ENCODE peak calls at places on chromosomes 7 and 10, in eight cellular contexts. One of them, this sample, is unnamed.

GRCh38 chr10:93541402-93542357 is 24.8 kb upstream of the FFAR4 start:
- DNase-seq in upper lobe of right lung: no peak
- DNase-seq in dorsolateral prefrontal cortex: no peak
- DNase-seq in stomach: peak
- DNase-seq in WTC11: peak
- DNase-seq in endodermal cell: peak
- DNase-seq in neural crest cell: peak
- DNase-seq in SK-N-SH: peak
- DNase-seq in this sample: peak

GRCh38 chr7:157150825-157151412 is 12.2 kb downstream of the UBE3C start:
- DNase-seq in upper lobe of right lung: no peak
- DNase-seq in dorsolateral prefrontal cortex: no peak
- DNase-seq in stomach: no peak
- DNase-seq in WTC11: peak
- DNase-seq in endodermal cell: peak
- DNase-seq in neural crest cell: peak
- DNase-seq in SK-N-SH: peak
- DNase-seq in this sample: no peak

GRCh38 chr10:131908151-131908550 is 7.3 kb downstream of the PPP2R2D start:
- DNase-seq in upper lobe of right lung: peak
- DNase-seq in dorsolateral prefrontal cortex: no peak
- DNase-seq in stomach: no peak
- DNase-seq in WTC11: no peak
- DNase-seq in endodermal cell: no peak
- DNase-seq in neural crest cell: no peak
- DNase-seq in SK-N-SH: no peak
- DNase-seq in this sample: no peak

GRCh38 chr10:15725603-15726002 is 5.9 kb upstream of the ITGA8 start:
- DNase-seq in upper lobe of right lung: no peak
- DNase-seq in dorsolateral prefrontal cortex: no peak
- DNase-seq in stomach: no peak
- DNase-seq in WTC11: no peak
- DNase-seq in endodermal cell: peak
- DNase-seq in neural crest cell: peak
- DNase-seq in SK-N-SH: peak
- DNase-seq in this sample: no peak

GRCh38 chr10:101693701-101694055 is 1.3 kb downstream of the FBXW4 start:
- DNase-seq in upper lobe of right lung: no peak
- DNase-seq in dorsolateral prefrontal cortex: no peak
- DNase-seq in stomach: no peak
- DNase-seq in WTC11: no peak
- DNase-seq in endodermal cell: no peak
- DNase-seq in neural crest cell: peak
- DNase-seq in SK-N-SH: peak
- DNase-seq in this sample: no peak

GRCh38 chr10:95502377-95502776 is 58.8 kb downstream of the SORBS1 start:
- DNase-seq in upper lobe of right lung: no peak
- DNase-seq in dorsolateral prefrontal cortex: no peak
- DNase-seq in stomach: no peak
- DNase-seq in WTC11: no peak
- DNase-seq in endodermal cell: no peak
- DNase-seq in neural crest cell: no peak
- DNase-seq in SK-N-SH: no peak
- DNase-seq in this sample: no peak

GRCh38 chr10:96719850-96720421 is 378 bp downstream of the PIK3AP1 start:
- DNase-seq in upper lobe of right lung: peak
- DNase-seq in dorsolateral prefrontal cortex: no peak
- DNase-seq in stomach: peak
- DNase-seq in WTC11: peak
- DNase-seq in endodermal cell: peak
- DNase-seq in neural crest cell: peak
- DNase-seq in SK-N-SH: peak
- DNase-seq in this sample: peak

GRCh38 chr7:39017369-39017768 is 39.7 kb downstream of the POU6F2 start:
- DNase-seq in upper lobe of right lung: no peak
- DNase-seq in dorsolateral prefrontal cortex: no peak
- DNase-seq in stomach: no peak
- DNase-seq in WTC11: no peak
- DNase-seq in endodermal cell: peak
- DNase-seq in neural crest cell: no peak
- DNase-seq in SK-N-SH: no peak
- DNase-seq in this sample: no peak

GRCh38 chr10:22816298-22816653 is 101.9 kb upstream of the PIP4K2A start:
- DNase-seq in upper lobe of right lung: no peak
- DNase-seq in dorsolateral prefrontal cortex: no peak
- DNase-seq in stomach: no peak
- DNase-seq in WTC11: no peak
- DNase-seq in endodermal cell: no peak
- DNase-seq in neural crest cell: no peak
- DNase-seq in SK-N-SH: no peak
- DNase-seq in this sample: no peak

GRCh38 chr7:127792528-127793342 is 140.7 kb downstream of the SND1 start:
- DNase-seq in upper lobe of right lung: no peak
- DNase-seq in dorsolateral prefrontal cortex: no peak
- DNase-seq in stomach: peak
- DNase-seq in WTC11: peak
- DNase-seq in endodermal cell: peak
- DNase-seq in neural crest cell: peak
- DNase-seq in SK-N-SH: no peak
- DNase-seq in this sample: peak

DNA sequence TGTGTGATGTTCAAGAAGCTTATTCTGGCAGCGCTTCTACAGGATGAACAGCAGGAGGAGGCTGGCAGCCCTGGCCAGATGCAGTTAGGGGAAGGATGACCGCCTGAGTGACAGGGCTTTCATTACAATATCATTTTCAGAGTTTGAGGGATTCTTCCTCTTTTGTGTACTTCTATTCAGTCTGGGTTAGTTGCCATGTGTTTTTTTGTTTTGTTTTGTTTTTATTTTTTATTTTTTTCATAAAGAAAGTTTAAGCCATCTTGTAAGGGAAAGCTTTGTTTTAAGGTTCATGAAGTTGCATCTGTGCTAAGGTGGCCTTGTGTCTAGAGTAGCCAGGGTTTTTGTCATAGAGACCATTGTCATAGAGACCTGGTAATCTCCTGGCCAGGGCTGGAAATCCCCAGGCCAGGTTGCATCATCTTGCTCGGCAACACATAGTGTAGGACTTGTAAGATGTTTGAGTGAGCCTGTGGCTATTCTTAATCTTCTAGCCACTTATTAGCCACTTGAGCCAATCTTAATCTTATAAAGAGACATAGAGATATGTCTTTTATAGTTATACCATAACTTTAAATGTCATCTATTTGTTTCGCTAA is 230.5 kb upstream of the TMEM229A start:
- DNase-seq in upper lobe of right lung: no peak
- DNase-seq in dorsolateral prefrontal cortex: no peak
- DNase-seq in stomach: no peak
- DNase-seq in WTC11: peak
- DNase-seq in endodermal cell: peak
- DNase-seq in neural crest cell: no peak
- DNase-seq in SK-N-SH: no peak
- DNase-seq in this sample: no peak
- TF ChIP-seq CTCF in upper lobe of right lung: no peak
- TF ChIP-seq CTCF in dorsolateral prefrontal cortex: no peak
- TF ChIP-seq CTCF in stomach: no peak
- TF ChIP-seq CTCF in WTC11: no peak
- TF ChIP-seq CTCF in endodermal cell: peak
- TF ChIP-seq CTCF in neural crest cell: no peak
- TF ChIP-seq CTCF in SK-N-SH: no peak
- TF ChIP-seq CTCF in this sample: no peak

GRCh38 chr7:118109607-118110006 is 74.4 kb upstream of the LSM8 start:
- DNase-seq in upper lobe of right lung: no peak
- DNase-seq in dorsolateral prefrontal cortex: no peak
- DNase-seq in stomach: no peak
- DNase-seq in WTC11: no peak
- DNase-seq in endodermal cell: no peak
- DNase-seq in neural crest cell: no peak
- DNase-seq in SK-N-SH: no peak
- DNase-seq in this sample: no peak

GRCh38 chr7:118110178-118110577 is 73.8 kb upstream of the LSM8 start:
- DNase-seq in upper lobe of right lung: no peak
- DNase-seq in dorsolateral prefrontal cortex: no peak
- DNase-seq in stomach: no peak
- DNase-seq in WTC11: no peak
- DNase-seq in endodermal cell: no peak
- DNase-seq in neural crest cell: no peak
- DNase-seq in SK-N-SH: no peak
- DNase-seq in this sample: no peak

DNA sequence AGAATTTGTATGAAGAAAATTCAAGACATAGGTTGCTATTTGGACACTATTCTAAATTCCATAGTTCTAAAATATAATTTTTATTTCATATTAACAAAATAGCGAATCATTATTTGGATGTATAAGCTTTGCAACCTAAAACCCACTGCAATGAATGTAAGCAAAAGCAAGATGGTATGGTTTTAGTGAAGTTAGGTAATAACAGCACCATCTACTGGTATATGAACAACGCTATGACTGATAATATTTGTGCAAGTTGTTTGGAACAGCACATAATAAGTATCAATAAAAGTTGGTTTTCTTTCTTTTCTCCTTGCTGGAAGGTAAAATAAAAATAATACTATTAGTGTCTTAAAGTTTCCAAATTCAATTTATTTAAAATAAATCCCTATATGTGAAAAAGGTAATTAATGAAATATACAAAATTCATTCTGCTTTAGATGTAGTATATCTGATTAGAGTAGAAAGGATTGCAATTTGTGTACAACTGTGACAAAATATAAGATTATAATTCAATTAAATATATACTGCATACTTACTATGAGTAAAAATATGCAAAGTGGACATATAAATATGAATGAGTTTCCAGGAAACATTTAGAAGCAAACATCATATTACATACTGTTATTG is 79.0 kb upstream of the LSM8 start:
- DNase-seq in upper lobe of right lung: no peak
- DNase-seq in dorsolateral prefrontal cortex: no peak
- DNase-seq in stomach: no peak
- DNase-seq in WTC11: no peak
- DNase-seq in endodermal cell: no peak
- DNase-seq in neural crest cell: no peak
- DNase-seq in SK-N-SH: peak
- DNase-seq in this sample: no peak
- TF ChIP-seq CTCF in upper lobe of right lung: peak
- TF ChIP-seq CTCF in dorsolateral prefrontal cortex: peak
- TF ChIP-seq CTCF in stomach: peak
- TF ChIP-seq CTCF in WTC11: peak
- TF ChIP-seq CTCF in endodermal cell: peak
- TF ChIP-seq CTCF in neural crest cell: peak
- TF ChIP-seq CTCF in SK-N-SH: peak
- TF ChIP-seq CTCF in this sample: peak

DNA sequence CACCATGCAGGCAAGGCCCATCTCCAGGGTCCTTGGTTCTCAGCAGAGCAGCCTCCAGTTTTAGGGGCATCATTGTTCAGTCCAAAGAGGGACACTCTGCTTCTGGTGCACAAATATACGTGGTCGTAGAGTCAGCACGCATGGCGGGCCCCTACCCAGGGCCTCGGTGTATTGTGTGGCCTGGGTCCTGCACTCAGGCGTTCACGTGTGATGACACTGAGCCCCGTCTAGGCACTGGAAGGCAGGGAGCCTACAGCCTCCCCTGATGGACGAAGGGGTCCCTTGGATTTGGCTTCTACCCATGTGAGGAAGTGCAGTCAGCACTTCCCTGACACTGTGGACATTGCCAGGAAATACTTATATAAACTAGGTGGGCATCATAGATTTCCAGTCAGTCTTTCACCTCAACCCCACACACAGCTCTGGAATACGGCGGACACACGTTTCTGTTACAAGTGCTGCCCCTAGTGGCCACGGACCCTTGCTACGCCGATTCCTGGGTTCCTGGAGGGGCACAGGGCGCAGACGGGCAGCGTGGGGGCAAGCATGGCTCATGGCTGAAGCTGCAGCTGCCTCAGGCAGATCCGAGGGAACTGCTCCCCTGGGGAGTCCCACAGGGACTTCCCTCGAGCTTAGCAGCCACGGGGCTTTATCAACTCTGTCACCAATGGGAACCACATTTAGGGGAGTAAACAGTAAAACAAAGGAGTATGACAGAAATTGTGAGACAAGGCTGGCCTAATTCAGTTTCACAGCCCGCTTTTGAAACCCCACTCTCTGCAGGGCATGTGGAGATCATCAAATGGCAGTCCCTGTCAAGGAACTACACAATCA is 25.4 kb downstream of the AIFM2 start:
- DNase-seq in upper lobe of right lung: no peak
- DNase-seq in dorsolateral prefrontal cortex: no peak
- DNase-seq in stomach: no peak
- DNase-seq in WTC11: peak
- DNase-seq in endodermal cell: peak
- DNase-seq in neural crest cell: peak
- DNase-seq in SK-N-SH: peak
- DNase-seq in this sample: peak
- TF ChIP-seq CTCF in upper lobe of right lung: peak
- TF ChIP-seq CTCF in dorsolateral prefrontal cortex: peak
- TF ChIP-seq CTCF in stomach: peak
- TF ChIP-seq CTCF in WTC11: peak
- TF ChIP-seq CTCF in endodermal cell: peak
- TF ChIP-seq CTCF in neural crest cell: peak
- TF ChIP-seq CTCF in SK-N-SH: peak
- TF ChIP-seq CTCF in this sample: peak

DNA sequence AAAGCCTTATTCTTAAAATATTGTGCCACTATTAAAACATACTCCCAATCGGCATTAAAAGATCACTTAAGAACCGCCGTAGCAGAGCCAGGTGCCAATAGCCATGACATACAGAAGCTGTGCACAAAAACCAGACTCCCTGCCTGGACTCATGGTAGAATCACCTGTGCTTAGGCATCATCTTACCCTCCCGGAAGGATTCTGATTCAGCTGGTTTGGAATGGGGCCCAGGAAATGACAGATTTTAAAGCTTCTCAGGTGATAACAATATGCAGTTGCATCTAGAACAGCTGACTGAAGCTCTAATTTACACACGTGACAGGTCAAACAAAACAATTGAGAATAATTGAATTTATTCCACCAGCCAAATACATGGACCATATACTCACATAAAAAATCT is 10.7 kb downstream of the A1CF start:
- DNase-seq in upper lobe of right lung: no peak
- DNase-seq in dorsolateral prefrontal cortex: no peak
- DNase-seq in stomach: no peak
- DNase-seq in WTC11: no peak
- DNase-seq in endodermal cell: no peak
- DNase-seq in neural crest cell: no peak
- DNase-seq in SK-N-SH: no peak
- DNase-seq in this sample: no peak
- TF ChIP-seq CTCF in upper lobe of right lung: no peak
- TF ChIP-seq CTCF in dorsolateral prefrontal cortex: no peak
- TF ChIP-seq CTCF in stomach: no peak
- TF ChIP-seq CTCF in WTC11: no peak
- TF ChIP-seq CTCF in endodermal cell: no peak
- TF ChIP-seq CTCF in neural crest cell: no peak
- TF ChIP-seq CTCF in SK-N-SH: no peak
- TF ChIP-seq CTCF in this sample: no peak

GRCh38 chr10:11270858-11271179 is 253.1 kb downstream of the CELF2 start:
- DNase-seq in upper lobe of right lung: no peak
- DNase-seq in dorsolateral prefrontal cortex: no peak
- DNase-seq in stomach: no peak
- DNase-seq in WTC11: no peak
- DNase-seq in endodermal cell: no peak
- DNase-seq in neural crest cell: no peak
- DNase-seq in SK-N-SH: no peak
- DNase-seq in this sample: no peak
- TF ChIP-seq CTCF in upper lobe of right lung: no peak
- TF ChIP-seq CTCF in dorsolateral prefrontal cortex: no peak
- TF ChIP-seq CTCF in stomach: no peak
- TF ChIP-seq CTCF in WTC11: no peak
- TF ChIP-seq CTCF in endodermal cell: no peak
- TF ChIP-seq CTCF in neural crest cell: peak
- TF ChIP-seq CTCF in SK-N-SH: no peak
- TF ChIP-seq CTCF in this sample: no peak